ENCODE peak calls at places on chromosomes 11 and 22, in five cellular contexts. W is dorsolateral prefrontal cortex; I is AG08395; R is activated naive CD4-positive, alpha-beta T cell; J is AG04450. K is an unnamed sample.

GRCh38 chr11:117870176-117870952 is 6.1 kb downstream of the FXYD6 start:
- DNase-seq in J (no peak), R (no peak), I (no peak), W (peak), K (no peak)

GRCh38 chr11:108617055-108617454 is 23.5 kb upstream of the EXPH5 start:
- DNase-seq in W (no peak), R (no peak), I (no peak), J (no peak), K (no peak)

GRCh38 chr11:8810331-8811301 is 100.4 kb upstream of the AKIP1 start:
- DNase-seq in W (peak), J (peak), R (no peak), I (peak), K (peak)

GRCh38 chr11:118911113-118911879 is 14.4 kb downstream of the BCL9L start:
- DNase-seq in R (no peak), J (no peak), W (no peak), I (no peak), K (no peak)

GRCh38 chr11:19845633-19846032 is 133.0 kb downstream of the NAV2 start:
- DNase-seq in J (no peak), W (no peak), I (no peak), R (no peak), K (no peak)

GRCh38 chr22:44085743-44086741 is 61.9 kb downstream of the PARVB start:
- DNase-seq in I (peak), J (no peak), W (no peak), R (no peak), K (peak)

GRCh38 chr22:42340150-42340549 is 69.7 kb upstream of the TCF20 start:
- DNase-seq in I (no peak), J (no peak), R (no peak), W (no peak), K (no peak)

GRCh38 chr11:30210357-30210756 is 20.5 kb upstream of the FSHB start:
- DNase-seq in J (no peak), W (no peak), R (no peak), I (no peak), K (no peak)

GRCh38 chr11:109547356-109548027 is 125.5 kb downstream of the C11orf87 start:
- DNase-seq in W (no peak), J (peak), I (peak), R (no peak), K (peak)

GRCh38 chr11:134014502-134014901 is 54.4 kb upstream of the JAM3 start:
- DNase-seq in W (no peak), I (peak), R (no peak), J (no peak), K (no peak)

GRCh38 chr11:88569342-88569741 is 231.8 kb upstream of the CTSC start:
- DNase-seq in I (peak), R (no peak), W (no peak), J (no peak), K (no peak)

GRCh38 chr22:37639771-37640590 is 512 bp downstream of the SH3BP1 start:
- DNase-seq in W (no peak), I (no peak), R (no peak), J (no peak), K (no peak)

GRCh38 chr22:19174106-19175025 is 4.2 kb downstream of the SLC25A1 start:
- DNase-seq in W (no peak), R (no peak), I (peak), J (no peak), K (peak)

GRCh38 chr11:36065436-36065835 is 121.6 kb downstream of the LDLRAD3 start:
- DNase-seq in R (no peak), I (no peak), J (no peak), W (no peak), K (no peak)

K was measured in fibroblast of gingiva.